ENCODE peak calls at places on chromosomes 12 and 14, in ten cellular contexts. S, L, B, Y, I, R, F, A, E and G are unnamed samples.

GRCh38 chr12:55929306-55929791 is 1.6 kb upstream of the DGKA start:
- DNase-seq in S (no peak), L (no peak), B (no peak), Y (no peak), I (no peak), R (no peak), F (peak; percentile 52), A (no peak), E (peak; percentile 68), G (no peak)

GRCh38 chr14:76541594-76542219 is 165.8 kb downstream of the ESRRB start:
- DNase-seq in S (no peak), L (no peak), B (no peak), Y (no peak), I (no peak), R (no peak), F (no peak), A (no peak), E (no peak), G (no peak)

GRCh38 chr12:62562892-62563291 is 96.3 kb downstream of the MON2 start:
- DNase-seq in S (no peak), L (no peak), B (no peak), Y (no peak), I (no peak), R (no peak), F (no peak), A (no peak), E (no peak), G (no peak)

GRCh38 chr14:80054020-80054419 is 157.3 kb downstream of the DIO2 start:
- DNase-seq in S (no peak), L (no peak), B (no peak), Y (no peak), I (no peak), R (no peak), F (no peak), A (no peak), E (no peak), G (peak; percentile 13)

GRCh38 chr12:122282066-122282465 is 15.8 kb upstream of the VPS33A start:
- DNase-seq in S (peak; percentile 13), L (peak; percentile 21), B (no peak), Y (no peak), I (no peak), R (no peak), F (no peak), A (no peak), E (no peak), G (no peak)

GRCh38 chr12:131511803-131512564 is 198.9 kb upstream of the SFSWAP start:
- DNase-seq in S (no peak), L (no peak), B (no peak), Y (no peak), I (no peak), R (no peak), F (no peak), A (no peak), E (no peak), G (no peak)

GRCh38 chr12:85005615-85006014 is 30.5 kb downstream of the TSPAN19 start:
- DNase-seq in S (no peak), L (no peak), B (no peak), Y (no peak), I (no peak), R (no peak), F (no peak), A (no peak), E (no peak), G (no peak)

GRCh38 chr14:68246074-68246980 is 426.7 kb downstream of the RAD51B start:
- DNase-seq in S (peak; percentile 61), L (no peak), B (no peak), Y (no peak), I (no peak), R (no peak), F (no peak), A (no peak), E (no peak), G (no peak)

GRCh38 chr12:104175726-104176247 is 37.8 kb upstream of the NFYB start:
- DNase-seq in S (no peak), L (no peak), B (no peak), Y (no peak), I (no peak), R (no peak), F (no peak), A (no peak), E (no peak), G (no peak)

GRCh38 chr12:94954029-94954685 is 49.3 kb downstream of the NDUFA12 start:
- DNase-seq in S (peak; percentile 30), L (no peak), B (no peak), Y (peak; percentile 85), I (no peak), R (peak; percentile 67), F (no peak), A (no peak), E (no peak), G (peak; percentile 79)

GRCh38 chr12:32106153-32106516 is 512 bp upstream of the BICD1 start:
- DNase-seq in S (no peak), L (no peak), B (no peak), Y (peak; percentile 29), I (no peak), R (no peak), F (no peak), A (no peak), E (no peak), G (peak; percentile 4)

GRCh38 chr14:89952581-89952980 is 1.9 kb downstream of the EFCAB11 start:
- DNase-seq in S (no peak), L (no peak), B (no peak), Y (no peak), I (no peak), R (no peak), F (no peak), A (no peak), E (no peak), G (no peak)

GRCh38 chr12:99822273-99822672 is 162.5 kb downstream of the ANKS1B start:
- DNase-seq in S (no peak), L (peak; percentile 25), B (no peak), Y (no peak), I (no peak), R (no peak), F (no peak), A (no peak), E (no peak), G (no peak)

GRCh38 chr12:95940514-95940913 is 1.9 kb downstream of the CCDC38 start:
- DNase-seq in S (no peak), L (no peak), B (peak; percentile 91), Y (no peak), I (no peak), R (no peak), F (no peak), A (no peak), E (no peak), G (no peak)

GRCh38 chr12:81450920-81451739 is 308.0 kb downstream of the PPFIA2 start:
- DNase-seq in S (peak; percentile 54), L (peak; percentile 95), B (peak; percentile 58), Y (peak; percentile 7), I (no peak), R (peak; percentile 76), F (no peak), A (peak; percentile 56), E (peak; percentile 17), G (peak; percentile 29)

GRCh38 chr12:51536159-51536558 is 54.9 kb upstream of the SCN8A start:
- DNase-seq in S (no peak), L (peak; percentile 48), B (no peak), Y (no peak), I (no peak), R (no peak), F (no peak), A (no peak), E (no peak), G (no peak)

GRCh38 chr12:9707864-9708808 is 24.8 kb downstream of the CLECL1 start:
- DNase-seq in S (peak; percentile 63), L (peak; percentile 85), B (peak; percentile 31), Y (peak; percentile 46), I (no peak), R (peak; percentile 37), F (peak; percentile 58), A (peak; percentile 31), E (peak; percentile 36), G (peak; percentile 17)

GRCh38 chr12:54697836-54698235 is 49.7 kb upstream of the DCD start:
- DNase-seq in S (no peak), L (no peak), B (no peak), Y (no peak), I (no peak), R (no peak), F (no peak), A (no peak), E (no peak), G (no peak)

GRCh38 chr14:55454264-55455151 is 14.1 kb upstream of the TBPL2 start:
- DNase-seq in S (peak; percentile 81), L (no peak), B (peak; percentile 16), Y (peak; percentile 27), I (no peak), R (peak; percentile 83), F (peak; percentile 37), A (peak; percentile 79), E (no peak), G (no peak)
- TF ChIP-seq POLR2AphosphoS5 in S (peak; percentile 32), L (no peak), B (no peak), Y (no peak), I (no peak), R (peak; percentile 58), F (peak; percentile 84), A (peak; percentile 77), E (no peak), G (no peak)

DNA sequence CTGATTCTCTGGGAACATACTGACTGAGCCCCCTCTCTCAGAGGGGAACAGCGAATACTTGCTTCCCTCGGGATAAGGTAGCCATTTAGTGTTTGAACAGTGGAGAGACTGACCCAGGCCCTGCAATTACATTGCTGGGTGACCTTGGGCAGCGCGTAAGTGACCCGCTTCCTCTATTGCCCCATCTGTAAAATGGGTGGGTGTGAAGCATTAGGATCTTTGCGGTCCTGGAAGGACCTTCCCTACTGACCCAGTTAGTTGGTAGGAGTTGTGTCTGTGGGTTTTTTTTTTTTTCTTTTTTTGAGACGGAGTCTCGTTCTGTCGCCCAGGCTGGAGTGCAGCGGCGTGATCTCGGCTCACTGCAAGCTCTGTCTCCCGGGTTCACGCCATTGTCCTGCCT is 1.2 kb upstream of the KMT5A start:
- DNase-seq in S (no peak), L (no peak), B (no peak), Y (no peak), I (no peak), R (no peak), F (no peak), A (no peak), E (no peak), G (no peak)
- H3K27ac ChIP-seq in S (no peak overlapping the region), L (peak overlapping the region; percentile 84), B (peak overlapping the region; percentile 85), Y (peak overlapping the region; percentile 94), I (no peak overlapping the region), R (peak overlapping the region; percentile 85), F (no peak overlapping the region), A (no peak overlapping the region), E (no peak overlapping the region), G (peak overlapping the region; percentile 10)

GRCh38 chr14:96038920-96039632 is at the start of gene C14orf132:
- DNase-seq in S (peak; percentile 33), L (peak; percentile 77), B (no peak), Y (peak; percentile 49), I (no peak), R (peak; percentile 18), F (peak; percentile 58), A (peak; percentile 96), E (no peak), G (peak; percentile 63)
- TF ChIP-seq POLR2AphosphoS5 in S (no peak), L (peak; percentile 86), B (no peak), Y (no peak), I (peak; percentile 81), R (peak; percentile 86), F (peak; percentile 44), A (peak; percentile 73), E (no peak), G (peak; percentile 39)

DNA sequence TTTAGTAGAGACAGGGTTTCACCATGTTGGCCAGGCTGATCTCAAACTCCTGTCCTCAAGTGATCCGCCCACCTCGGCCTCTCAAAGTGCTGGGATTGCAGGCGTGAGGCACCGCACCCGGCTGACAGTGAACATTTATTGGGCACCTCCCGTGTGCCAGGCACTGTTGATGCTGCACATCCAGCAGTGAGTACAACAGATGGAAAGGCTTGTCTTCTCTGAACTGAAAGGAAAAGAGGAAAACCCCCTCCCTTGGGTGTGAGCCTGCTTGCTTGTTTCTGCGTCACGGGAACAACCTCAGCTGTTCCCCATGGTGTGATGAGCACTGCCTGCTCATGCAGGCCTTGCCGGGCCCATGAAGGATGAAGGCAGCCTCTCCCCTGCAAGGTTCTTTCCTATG is 39.5 kb downstream of the DGLUCY start:
- DNase-seq in S (no peak), L (no peak), B (no peak), Y (no peak), I (no peak), R (no peak), F (no peak), A (no peak), E (no peak), G (no peak)
- H3K27ac ChIP-seq in S (no peak overlapping the region), L (no peak overlapping the region), B (no peak overlapping the region), Y (no peak overlapping the region), I (no peak overlapping the region), R (no peak overlapping the region), F (peak overlapping the region; percentile 17), A (no peak overlapping the region), E (no peak overlapping the region), G (no peak overlapping the region)